ENCODE peak calls at places on chromosomes 5 and 9, in ten cellular contexts. E, N, C, J, X, F, R, A, I and D are unnamed samples.

GRCh38 chr5:84725946-84726570 is 341.4 kb upstream of the EDIL3 start:
- ATAC-seq in E (no peak), N (no peak), C (no peak), J (no peak), X (no peak), F (no peak), R (no peak), A (no peak), I (no peak), D (no peak)

GRCh38 chr5:10334830-10335229 is 18.7 kb upstream of the MARCHF6 start:
- ATAC-seq in E (no peak), N (no peak), C (no peak), J (no peak), X (no peak), F (no peak), R (no peak), A (no peak), I (no peak), D (no peak)

GRCh38 chr9:131837316-131837715 is 97.4 kb upstream of the RAPGEF1 start:
- ATAC-seq in E (no peak), N (peak), C (no peak), J (no peak), X (no peak), F (no peak), R (peak), A (peak), I (no peak), D (no peak)

GRCh38 chr5:81429363-81429762 is 35.4 kb upstream of the ACOT12 start:
- ATAC-seq in E (no peak), N (no peak), C (no peak), J (no peak), X (no peak), F (no peak), R (no peak), A (no peak), I (no peak), D (no peak)

GRCh38 chr9:99076483-99077171 is 28.3 kb upstream of the TGFBR1 start:
- ATAC-seq in E (peak), N (no peak), C (peak), J (peak), X (no peak), F (peak), R (peak), A (no peak), I (peak), D (peak)

GRCh38 chr9:111917201-111917600 is 20.6 kb downstream of the UGCG start:
- ATAC-seq in E (no peak), N (no peak), C (no peak), J (no peak), X (no peak), F (no peak), R (peak), A (no peak), I (no peak), D (no peak)

GRCh38 chr9:129384887-129385614 is 207.0 kb upstream of the IER5L start:
- ATAC-seq in E (no peak), N (no peak), C (no peak), J (no peak), X (no peak), F (no peak), R (no peak), A (no peak), I (no peak), D (no peak)

GRCh38 chr9:81637276-81637675 is 52.1 kb downstream of the TLE1 start:
- ATAC-seq in E (no peak), N (no peak), C (peak), J (no peak), X (no peak), F (no peak), R (no peak), A (no peak), I (peak), D (peak)

GRCh38 chr9:109251080-109251775 is 69.6 kb downstream of the EPB41L4B start:
- ATAC-seq in E (no peak), N (peak), C (no peak), J (no peak), X (no peak), F (no peak), R (peak), A (peak), I (no peak), D (no peak)

GRCh38 chr9:88023001-88023400 is 48.7 kb upstream of the CDK20 start:
- ATAC-seq in E (no peak), N (no peak), C (no peak), J (no peak), X (no peak), F (no peak), R (no peak), A (no peak), I (no peak), D (no peak)

GRCh38 chr5:172891716-172892421 is 57.8 kb downstream of the ERGIC1 start:
- ATAC-seq in E (peak), N (no peak), C (no peak), J (no peak), X (peak), F (no peak), R (peak), A (no peak), I (no peak), D (no peak)

GRCh38 chr9:113682297-113682771 is 193.8 kb upstream of the ZNF618 start:
- ATAC-seq in E (no peak), N (peak), C (no peak), J (no peak), X (peak), F (no peak), R (peak), A (peak), I (peak), D (no peak)

GRCh38 chr9:14811844-14812243 is 89.3 kb upstream of the CER1 start:
- ATAC-seq in E (no peak), N (no peak), C (no peak), J (no peak), X (no peak), F (no peak), R (no peak), A (no peak), I (no peak), D (no peak)

GRCh38 chr9:126583134-126583760 is 30.5 kb upstream of the LMX1B start:
- ATAC-seq in E (no peak), N (no peak), C (no peak), J (no peak), X (no peak), F (no peak), R (no peak), A (peak), I (no peak), D (no peak)

GRCh38 chr5:149128023-149128875 is 13.0 kb upstream of the ABLIM3 start:
- ATAC-seq in E (peak), N (peak), C (peak), J (no peak), X (peak), F (no peak), R (peak), A (peak), I (no peak), D (no peak)

GRCh38 chr5:39202594-39203290 is 16.6 kb downstream of the FYB1 start:
- ATAC-seq in E (no peak), N (no peak), C (peak), J (peak), X (no peak), F (peak), R (no peak), A (no peak), I (peak), D (no peak)

GRCh38 chr5:96961053-96961452 is 25.2 kb downstream of the LNPEP start:
- ATAC-seq in E (no peak), N (no peak), C (peak), J (peak), X (no peak), F (peak), R (no peak), A (no peak), I (peak), D (peak)

GRCh38 chr9:117645245-117645636 is 59.0 kb upstream of the TLR4 start:
- ATAC-seq in E (peak), N (peak), C (no peak), J (no peak), X (no peak), F (no peak), R (peak), A (peak), I (no peak), D (no peak)

GRCh38 chr9:136823136-136824046 is 15.6 kb downstream of the RABL6 start:
- ATAC-seq in E (no peak), N (no peak), C (no peak), J (no peak), X (no peak), F (no peak), R (no peak), A (no peak), I (no peak), D (no peak)

GRCh38 chr5:40585537-40586267 is 94.0 kb upstream of the PTGER4 start:
- ATAC-seq in E (no peak), N (no peak), C (no peak), J (no peak), X (no peak), F (no peak), R (no peak), A (no peak), I (peak), D (no peak)

GRCh38 chr5:32703957-32704356 is 7.2 kb upstream of the NPR3 start:
- ATAC-seq in E (no peak), N (no peak), C (no peak), J (no peak), X (no peak), F (no peak), R (no peak), A (no peak), I (no peak), D (no peak)

GRCh38 chr9:136882109-136882946 is 4.0 kb upstream of the TRAF2 start:
- ATAC-seq in E (no peak), N (peak), C (peak), J (peak), X (peak), F (peak), R (no peak), A (no peak), I (peak), D (peak)

GRCh38 chr9:115924669-115924987 is 229.0 kb upstream of the PAPPA start:
- ATAC-seq in E (no peak), N (no peak), C (no peak), J (no peak), X (no peak), F (no peak), R (no peak), A (no peak), I (no peak), D (no peak)

GRCh38 chr9:110578896-110579752 is at the start of gene SVEP1:
- ATAC-seq in E (peak), N (peak), C (no peak), J (no peak), X (peak), F (no peak), R (peak), A (peak), I (no peak), D (no peak)

GRCh38 chr9:116687762-116688160 is 656 bp downstream of the TRIM32 start:
- ATAC-seq in E (peak), N (peak), C (no peak), J (peak), X (peak), F (no peak), R (peak), A (peak), I (peak), D (no peak)

GRCh38 chr5:135999396-136000139 is 29.2 kb upstream of the TGFBI start:
- ATAC-seq in E (no peak), N (peak), C (no peak), J (no peak), X (no peak), F (no peak), R (peak), A (no peak), I (no peak), D (no peak)

GRCh38 chr5:66647146-66647856 is 51.1 kb downstream of the MAST4 start:
- ATAC-seq in E (peak), N (no peak), C (no peak), J (no peak), X (no peak), F (no peak), R (peak), A (no peak), I (no peak), D (no peak)

GRCh38 chr5:139361821-139362429 is 20.3 kb downstream of the PAIP2 start:
- ATAC-seq in E (no peak), N (peak), C (no peak), J (no peak), X (no peak), F (no peak), R (no peak), A (no peak), I (no peak), D (no peak)

GRCh38 chr5:36494756-36495637 is 111.4 kb upstream of the SLC1A3 start:
- ATAC-seq in E (no peak), N (no peak), C (no peak), J (no peak), X (no peak), F (no peak), R (no peak), A (no peak), I (no peak), D (no peak)

GRCh38 chr9:135792268-135793128 is 90.5 kb downstream of the KCNT1 start:
- ATAC-seq in E (no peak), N (no peak), C (no peak), J (no peak), X (no peak), F (no peak), R (no peak), A (no peak), I (no peak), D (no peak)

GRCh38 chr5:54654211-54654610 is 136.7 kb downstream of the SNX18 start:
- ATAC-seq in E (no peak), N (no peak), C (peak), J (no peak), X (no peak), F (no peak), R (no peak), A (no peak), I (no peak), D (no peak)

GRCh38 chr9:100307061-100307460 is 45.7 kb downstream of the TEX10 start:
- ATAC-seq in E (no peak), N (no peak), C (no peak), J (no peak), X (no peak), F (no peak), R (no peak), A (no peak), I (no peak), D (no peak)